ENCODE peak calls at places on chromosomes 4 and X, in seven cellular contexts. E is cardiac muscle cell, L is fibroblast of the conjunctiva, W is memory B cell, P is amniotic stem cell, T is GDM1, K is bronchial epithelial cell. C is an unnamed sample.

GRCh38 chr4:124713213-124713592 is 671 bp upstream of the ANKRD50 start:
- DNase-seq in E (peak; percentile 89), L (peak; percentile 62), W (no peak), P (no peak), T (no peak), K (peak; percentile 53), C (peak; percentile 53)

GRCh38 chr4:170231377-170231776 is 141.6 kb upstream of the AADAT start:
- DNase-seq in E (no peak), L (no peak), W (no peak), P (no peak), T (peak; percentile 2), K (no peak), C (no peak)

GRCh38 chrX:345020-345925 is 26.7 kb upstream of the GTPBP6 start:
- DNase-seq in E (no peak), L (no peak), W (no peak), P (no peak), T (no peak), K (no peak), C (no peak)

GRCh38 chrX:123450217-123450616 is 266.1 kb downstream of the GRIA3 start:
- DNase-seq in E (peak; percentile 6), L (no peak), W (no peak), P (no peak), T (no peak), K (peak; percentile 15), C (no peak)

GRCh38 chr4:157840630-157841029 is 332.2 kb downstream of the GASK1B start:
- DNase-seq in E (no peak), L (no peak), W (no peak), P (no peak), T (no peak), K (no peak), C (no peak)

GRCh38 chrX:51461053-51462050 is 35.0 kb downstream of the NUDT11 start:
- DNase-seq in E (peak; percentile 50), L (peak; percentile 33), W (peak; percentile 24), P (no peak), T (peak; percentile 18), K (peak; percentile 18), C (peak; percentile 5)

GRCh38 chr4:13893221-13893620 is 265.7 kb upstream of the BOD1L1 start:
- DNase-seq in E (no peak), L (no peak), W (no peak), P (no peak), T (no peak), K (no peak), C (no peak)

GRCh38 chr4:84814100-84814750 is 152.3 kb downstream of the WDFY3 start:
- DNase-seq in E (peak; percentile 86), L (peak; percentile 75), W (no peak), P (peak; percentile 59), T (no peak), K (peak; percentile 95), C (peak; percentile 78)

GRCh38 chr4:23710298-23710697 is 179.5 kb downstream of the PPARGC1A start:
- DNase-seq in E (no peak), L (no peak), W (no peak), P (no peak), T (no peak), K (no peak), C (no peak)

GRCh38 chrX:150329888-150330287 is 33.2 kb upstream of the MAMLD1 start:
- DNase-seq in E (no peak), L (no peak), W (no peak), P (no peak), T (no peak), K (no peak), C (no peak)

C was measured in stromal cell of bone marrow.